ENCODE peak calls at places on chromosomes 13 and 19, in ten cellular contexts. V is ovary, W is aorta, S is HCT116, Q is GM23248, J is tibial nerve, A is Peyer's patch, N is stomach, I is uterus, T is OCI-LY7. G is an unnamed sample. For H3K4me1, the result is how much of the 10 kb centered on the place peaks cover.

GRCh38 chr19:31436121-31436776 is 87.0 kb upstream of the TSHZ3 start:
- DNase-seq in V (no peak), W (no peak), S (no peak), Q (peak), J (no peak), A (no peak), N (no peak), I (no peak), T (no peak), G (no peak)

GRCh38 chr13:36543671-36544070 is 111.4 kb downstream of the CCNA1 start:
- DNase-seq in V (no peak), W (no peak), S (no peak), Q (no peak), J (no peak), A (no peak), N (no peak), I (no peak), T (no peak), G (no peak)

GRCh38 chr19:4144666-4145261 is 8.7 kb upstream of the CREB3L3 start:
- DNase-seq in V (no peak), W (no peak), S (peak), Q (peak), J (no peak), A (peak), N (peak), I (no peak), T (no peak), G (no peak)

GRCh38 chr13:40613192-40613818 is 53.1 kb downstream of the FOXO1 start:
- DNase-seq in V (no peak), W (peak), S (no peak), Q (no peak), J (no peak), A (peak), N (peak), I (peak), T (peak), G (peak)

GRCh38 chr13:65508338-65508737 is 1721.8 kb downstream of the PCDH9 start:
- DNase-seq in V (no peak), W (no peak), S (no peak), Q (no peak), J (no peak), A (no peak), N (no peak), I (no peak), T (no peak), G (no peak)

GRCh38 chr19:35013047-35013819 is 13.1 kb downstream of the GRAMD1A start:
- DNase-seq in V (peak), W (peak), S (no peak), Q (peak), J (peak), A (peak), N (peak), I (peak), T (peak), G (peak)

GRCh38 chr19:39397360-39398296 is 6.5 kb downstream of the MED29 start:
- DNase-seq in V (peak), W (peak), S (peak), Q (peak), J (peak), A (peak), N (peak), I (peak), T (peak), G (peak)

GRCh38 chr19:12652219-12652618 is 14.3 kb downstream of the MAN2B1 start:
- DNase-seq in V (no peak), W (peak), S (no peak), Q (no peak), J (no peak), A (no peak), N (no peak), I (no peak), T (no peak), G (no peak)

GRCh38 chr13:111429064-111429558 is 108.7 kb downstream of the TEX29 start:
- DNase-seq in V (no peak), W (no peak), S (peak), Q (peak), J (peak), A (peak), N (no peak), I (no peak), T (peak), G (no peak)

GRCh38 chr19:45103200-45103624 is 10.2 kb downstream of the PPP1R37 start:
- DNase-seq in V (no peak), W (peak), S (no peak), Q (no peak), J (no peak), A (peak), N (no peak), I (no peak), T (no peak), G (peak)

GRCh38 chr19:3792114-3792513 is 5.9 kb upstream of the MATK start:
- DNase-seq in V (no peak), W (no peak), S (no peak), Q (no peak), J (no peak), A (no peak), N (no peak), I (no peak), T (no peak), G (no peak)

GRCh38 chr13:75583101-75583500 is 33.5 kb downstream of the UCHL3 start:
- DNase-seq in V (no peak), W (no peak), S (no peak), Q (no peak), J (no peak), A (no peak), N (no peak), I (no peak), T (no peak), G (no peak)

GRCh38 chr13:51249254-51249653 is 27.1 kb downstream of the FAM124A start:
- DNase-seq in V (no peak), W (no peak), S (no peak), Q (no peak), J (no peak), A (no peak), N (no peak), I (no peak), T (no peak), G (no peak)

DNA sequence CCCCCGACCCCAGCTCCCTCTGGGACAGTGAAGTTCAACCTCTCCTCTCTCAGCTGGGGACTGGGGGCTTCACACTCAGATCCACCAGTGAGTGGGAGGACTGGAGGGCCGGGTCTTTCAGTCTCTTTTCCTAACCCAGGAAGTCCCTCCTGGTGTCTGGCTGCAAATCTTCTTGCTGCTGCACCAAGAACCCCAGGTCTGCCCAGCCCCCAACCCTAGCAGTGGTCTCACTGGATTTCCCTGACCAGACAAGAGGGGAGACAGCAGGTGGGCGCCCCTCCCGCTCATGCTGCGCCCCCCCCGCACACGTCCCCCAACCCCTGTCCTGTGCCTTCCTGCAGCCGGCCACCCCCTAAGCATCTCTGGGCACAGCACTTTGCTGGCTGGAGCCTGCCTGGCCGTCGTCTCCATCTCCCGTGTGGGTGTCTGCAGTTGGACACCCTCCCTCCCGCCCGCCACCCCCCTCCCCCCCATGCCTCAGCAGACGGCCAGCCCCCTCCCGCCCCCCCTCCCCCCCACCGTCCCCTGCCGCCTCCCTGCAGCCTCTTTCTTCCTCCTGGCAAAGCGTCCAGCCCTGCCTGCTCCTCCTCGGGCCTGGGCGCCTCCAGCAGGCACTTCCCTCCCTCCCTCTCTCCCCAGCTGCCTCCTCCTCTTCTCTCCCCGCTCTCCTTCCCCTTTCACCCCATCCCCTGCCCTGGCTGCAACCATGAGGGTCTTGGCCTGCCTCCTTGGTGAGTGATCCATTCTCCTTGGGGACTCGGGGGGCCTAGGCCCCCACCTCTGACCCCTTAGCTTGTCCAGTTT is at the start of gene SSC5D:
- DNase-seq in V (peak), W (peak), S (no peak), Q (peak), J (no peak), A (no peak), N (no peak), I (peak), T (no peak), G (no peak)
- H3K4me3 ChIP-seq in V (no peak), W (no peak), S (no peak), Q (peak), J (no peak), A (no peak), N (no peak), I (peak), T (no peak), G (no peak)

DNA sequence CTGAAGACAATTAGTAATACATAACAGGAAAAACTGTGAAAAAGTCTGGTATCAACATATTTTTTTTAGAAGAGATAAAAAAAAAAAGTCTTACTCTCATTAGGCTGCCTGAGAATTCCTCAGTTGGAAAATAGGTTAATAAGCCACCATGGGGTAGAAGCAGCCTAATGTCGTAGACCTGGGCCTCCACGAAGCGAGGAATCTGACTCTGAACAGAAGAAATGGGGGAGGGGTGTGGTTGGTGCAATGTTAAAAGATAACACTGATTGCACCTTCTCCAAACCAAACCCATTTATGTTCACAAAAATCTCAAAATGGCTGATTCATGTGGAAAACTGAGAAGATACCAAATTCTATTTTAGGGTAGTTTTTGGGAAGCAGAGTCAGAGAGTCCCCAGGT is 62.4 kb downstream of the MPHOSPH8 start:
- DNase-seq in V (no peak), W (no peak), S (no peak), Q (no peak), J (no peak), A (no peak), N (no peak), I (no peak), T (no peak), G (no peak)
- H3K4me1 ChIP-seq in V (under half), W (under half), S (under half), Q (under half), J (under half), A (under half), N (under half), I (under half), T (under half), G (under half)

GRCh38 chr19:52662631-52663030 is 24.5 kb upstream of the ZNF83 start:
- DNase-seq in V (no peak), W (no peak), S (peak), Q (no peak), J (no peak), A (no peak), N (no peak), I (no peak), T (no peak), G (no peak)
- H3K27ac ChIP-seq in V (no peak), W (no peak), S (no peak), Q (no peak), J (no peak), A (no peak), N (no peak), I (no peak), T (no peak), G (no peak)

GRCh38 chr19:1864480-1865171 is 1.2 kb upstream of the KLF16 start:
- DNase-seq in V (peak), W (peak), S (no peak), Q (peak), J (no peak), A (peak), N (peak), I (no peak), T (peak), G (peak)

GRCh38 chr19:1863638-1864479 is 480 bp upstream of the KLF16 start:
- DNase-seq in V (peak), W (peak), S (peak), Q (peak), J (peak), A (peak), N (peak), I (peak), T (peak), G (peak)

GRCh38 chr19:1866693-1867358 is 3.4 kb upstream of the KLF16 start:
- DNase-seq in V (no peak), W (no peak), S (no peak), Q (no peak), J (no peak), A (no peak), N (no peak), I (no peak), T (no peak), G (no peak)

GRCh38 chr19:1867359-1867724 is 4.0 kb upstream of the KLF16 start:
- DNase-seq in V (no peak), W (no peak), S (no peak), Q (no peak), J (no peak), A (no peak), N (no peak), I (no peak), T (no peak), G (no peak)

GRCh38 chr19:1865172-1866010 is 2.0 kb upstream of the KLF16 start:
- DNase-seq in V (no peak), W (no peak), S (no peak), Q (no peak), J (no peak), A (no peak), N (no peak), I (no peak), T (no peak), G (no peak)
- H3K4me3 ChIP-seq in V (no peak), W (no peak), S (peak), Q (peak), J (no peak), A (peak), N (peak), I (no peak), T (peak), G (no peak)

DNA sequence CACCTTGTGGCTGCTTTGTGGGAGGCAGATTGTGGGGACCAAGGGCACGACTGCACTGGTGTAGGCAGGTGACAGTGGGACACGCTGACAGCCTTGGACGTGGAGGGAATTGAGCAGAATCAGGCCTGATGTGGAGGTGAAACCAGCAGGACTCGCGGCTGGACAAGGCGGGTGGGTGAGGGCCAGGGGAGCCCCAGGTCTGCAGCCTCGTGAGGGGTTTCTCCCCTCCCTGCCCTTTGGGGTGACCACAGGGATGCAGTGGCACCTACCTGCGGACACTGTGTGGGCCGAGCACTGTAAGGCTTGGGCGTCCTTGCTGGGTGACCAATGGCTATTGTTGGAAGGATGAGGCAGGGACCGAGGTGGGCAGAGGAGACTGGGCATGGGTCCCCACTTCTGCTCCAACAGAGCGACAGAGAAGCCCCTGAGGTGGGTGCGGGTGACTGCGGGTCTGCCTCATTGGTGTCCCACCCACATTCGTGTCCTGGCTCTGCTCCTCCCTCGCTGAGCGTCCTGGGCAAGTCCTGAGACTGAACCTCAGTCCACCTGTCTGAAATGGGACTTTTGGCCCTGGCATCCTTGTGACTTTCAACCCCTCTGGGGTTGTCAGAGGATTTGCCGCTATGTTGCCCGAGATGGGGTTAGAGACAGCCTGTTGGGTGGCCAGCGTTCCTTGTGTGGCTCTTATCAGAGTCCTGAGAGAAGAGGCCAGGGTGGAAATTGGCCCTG is 30.5 kb downstream of the DNM2 start:
- DNase-seq in V (no peak), W (no peak), S (no peak), Q (no peak), J (no peak), A (peak), N (no peak), I (no peak), T (no peak), G (no peak)
- H3K4me1 ChIP-seq in V (under half), W (under half), S (half or more), Q (under half), J (under half), A (under half), N (half or more), I (under half), T (under half), G (under half)

GRCh38 chr13:50227356-50227755 is 212.1 kb downstream of the KCNRG start:
- DNase-seq in V (no peak), W (no peak), S (no peak), Q (no peak), J (no peak), A (no peak), N (no peak), I (no peak), T (no peak), G (no peak)

GRCh38 chr13:50226515-50227147 is 211.4 kb downstream of the KCNRG start:
- DNase-seq in V (no peak), W (no peak), S (no peak), Q (no peak), J (no peak), A (no peak), N (no peak), I (no peak), T (no peak), G (no peak)

GRCh38 chr13:50229935-50230334 is 214.7 kb downstream of the KCNRG start:
- DNase-seq in V (no peak), W (no peak), S (no peak), Q (peak), J (no peak), A (no peak), N (no peak), I (no peak), T (no peak), G (no peak)

GRCh38 chr13:50230365-50230978 is 215.2 kb downstream of the KCNRG start:
- DNase-seq in V (no peak), W (no peak), S (no peak), Q (peak), J (no peak), A (no peak), N (no peak), I (no peak), T (no peak), G (no peak)

GRCh38 chr13:50228527-50228926 is 213.3 kb downstream of the KCNRG start:
- DNase-seq in V (no peak), W (no peak), S (no peak), Q (no peak), J (no peak), A (no peak), N (no peak), I (no peak), T (no peak), G (no peak)
- H3K27ac ChIP-seq in V (no peak), W (no peak), S (no peak), Q (no peak), J (no peak), A (no peak), N (no peak), I (no peak), T (no peak), G (no peak)

GRCh38 chr19:5822181-5822844 is 17.2 kb downstream of the FUT6 start:
- DNase-seq in V (no peak), W (no peak), S (no peak), Q (no peak), J (no peak), A (no peak), N (peak), I (no peak), T (no peak), G (no peak)

GRCh38 chr19:5821521-5822180 is 16.8 kb downstream of the NRTN start:
- DNase-seq in V (no peak), W (no peak), S (no peak), Q (no peak), J (no peak), A (no peak), N (no peak), I (no peak), T (no peak), G (no peak)

GRCh38 chr19:5820785-5821184 is 15.9 kb downstream of the NRTN start:
- DNase-seq in V (no peak), W (no peak), S (no peak), Q (no peak), J (no peak), A (no peak), N (no peak), I (no peak), T (no peak), G (no peak)

GRCh38 chr19:5817218-5817617 is 12.4 kb downstream of the NRTN start:
- DNase-seq in V (no peak), W (no peak), S (no peak), Q (no peak), J (no peak), A (no peak), N (no peak), I (no peak), T (no peak), G (no peak)

GRCh38 chr19:5818594-5818993 is 13.7 kb downstream of the NRTN start:
- DNase-seq in V (no peak), W (no peak), S (no peak), Q (no peak), J (no peak), A (no peak), N (no peak), I (no peak), T (no peak), G (no peak)
- H3K4me3 ChIP-seq in V (no peak), W (no peak), S (no peak), Q (no peak), J (no peak), A (no peak), N (no peak), I (no peak), T (no peak), G (no peak)

GRCh38 chr13:46663216-46663615 is 110.2 kb downstream of the LRCH1 start:
- DNase-seq in V (no peak), W (no peak), S (no peak), Q (peak), J (no peak), A (no peak), N (no peak), I (no peak), T (no peak), G (no peak)
- H3K4me1 ChIP-seq in V (under half), W (under half), S (under half), Q (under half), J (under half), A (under half), N (half or more), I (under half), T (half or more), G (under half)

GRCh38 chr13:48437381-48437780 is 24.5 kb upstream of the LPAR6 start:
- DNase-seq in V (peak), W (peak), S (no peak), Q (no peak), J (peak), A (no peak), N (peak), I (peak), T (no peak), G (peak)
- H3K27ac ChIP-seq in V (no peak), W (peak), S (no peak), Q (no peak), J (no peak), A (no peak), N (peak), I (peak), T (no peak), G (peak)

DNA sequence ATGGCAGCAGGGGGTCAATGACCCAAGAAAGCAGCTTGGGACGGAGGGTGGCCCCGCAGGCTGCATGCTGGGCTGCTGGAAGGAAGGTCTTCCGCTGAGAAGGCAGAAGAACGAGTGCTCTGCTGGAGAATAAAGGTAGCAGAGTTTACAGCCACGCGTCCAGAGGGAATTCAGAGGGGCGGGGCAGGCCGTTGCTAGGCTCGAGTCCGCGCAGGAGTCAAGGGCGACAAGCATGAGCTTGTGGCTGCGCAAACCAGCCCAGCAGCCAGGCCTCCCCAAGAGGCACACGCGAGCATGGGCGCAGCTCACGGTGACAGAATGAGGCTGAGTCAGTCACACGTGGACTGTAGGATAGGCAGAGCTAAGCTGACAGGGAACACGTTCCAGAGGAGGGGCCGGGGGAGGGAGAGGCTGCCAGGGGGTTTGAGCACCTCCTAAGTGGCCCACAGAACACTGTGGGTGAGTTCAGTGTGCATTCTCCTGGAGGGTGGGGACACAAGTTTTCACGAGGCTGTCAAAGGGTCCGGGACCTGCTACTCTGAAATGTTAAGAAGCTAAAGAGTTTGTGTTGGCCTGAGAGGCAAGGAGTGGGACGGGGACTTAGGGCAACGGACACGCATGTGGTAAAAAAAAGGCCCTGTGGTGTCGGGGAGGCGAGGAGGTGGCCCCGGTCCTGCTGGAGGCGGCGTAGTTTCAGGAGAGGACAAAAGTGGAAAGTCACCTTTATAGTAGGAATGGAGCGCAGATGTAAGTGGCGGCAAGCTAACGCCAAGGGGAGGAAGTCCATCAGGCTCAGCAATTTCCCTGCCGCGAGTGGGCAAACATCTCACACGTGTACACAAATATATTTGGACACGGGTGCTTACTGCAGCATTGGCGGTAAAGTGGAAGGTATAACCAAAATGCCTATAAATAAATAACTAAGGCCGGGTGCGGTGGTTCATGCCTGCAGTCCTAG is 17.7 kb downstream of the RFX2 start:
- DNase-seq in V (peak), W (peak), S (peak), Q (peak), J (peak), A (peak), N (peak), I (peak), T (no peak), G (no peak)
- H3K4me3 ChIP-seq in V (peak), W (no peak), S (peak), Q (peak), J (no peak), A (no peak), N (peak), I (peak), T (no peak), G (no peak)

G was measured in CD4-positive, CD25-positive, alpha-beta regulatory T cell.